ENCODE peak calls at places on chromosomes 2 and 18, in five cellular contexts. M is T-helper 17 cell; I is osteoblast; W is GM19239; R is stimulated activated CD4-positive, alpha-beta T cell treated with anti-CD3 and anti-CD28 coated beads, Interleukin-1b, Interleukin-23, amount 100 ng/mL, for 24 hours. B is an unnamed sample.

GRCh38 chr2:96531366-96531765 is 5.2 kb upstream of the ARID5A start:
- DNase-seq in W (no peak), I (peak), M (no peak), R (no peak), B (no peak)

GRCh38 chr2:233824373-233824772 is 30.0 kb downstream of the HJURP start:
- DNase-seq in I (peak), R (no peak), M (no peak), W (no peak), B (no peak)

GRCh38 chr2:9895669-9896068 is 52.4 kb downstream of the TAF1B start:
- DNase-seq in M (no peak), W (no peak), R (no peak), I (no peak), B (peak)

GRCh38 chr2:171830039-171830438 is 64.0 kb downstream of the SLC25A12 start:
- DNase-seq in R (no peak), M (no peak), W (no peak), I (no peak), B (no peak)

GRCh38 chr2:215357660-215358059 is 45.8 kb downstream of the ATIC start:
- DNase-seq in M (no peak), W (no peak), I (no peak), R (no peak), B (no peak)

GRCh38 chr18:56576826-56577573 is 61.4 kb downstream of the TXNL1 start:
- DNase-seq in R (no peak), M (no peak), I (no peak), W (no peak), B (no peak)

GRCh38 chr2:36653967-36654694 is 42.4 kb upstream of the VIT start:
- DNase-seq in W (no peak), M (no peak), R (no peak), I (no peak), B (no peak)

GRCh38 chr18:33517950-33518349 is 60.1 kb upstream of the ASXL3 start:
- DNase-seq in R (no peak), M (no peak), I (no peak), W (no peak), B (no peak)

GRCh38 chr2:137233091-137233490 is 467.7 kb downstream of the THSD7B start:
- DNase-seq in R (no peak), M (no peak), I (no peak), W (no peak), B (no peak)

GRCh38 chr2:39381653-39382052 is 55.4 kb downstream of the MAP4K3 start:
- DNase-seq in W (no peak), R (no peak), M (no peak), I (no peak), B (peak)

GRCh38 chr2:31108887-31109286 is 29.4 kb downstream of the GALNT14 start:
- DNase-seq in W (no peak), I (no peak), R (no peak), M (no peak), B (no peak)

GRCh38 chr2:24892928-24893327 is 27.1 kb downstream of the ADCY3 start:
- DNase-seq in R (no peak), M (no peak), W (no peak), I (no peak), B (no peak)

B was measured in HuH-7.